ENCODE peak calls at places on chromosomes 11 and 22, in four cellular contexts. U is OCI-LY7, S is lower lobe of right lung, C is mucosa of descending colon. J is an unnamed sample.
A peak's percentile ranks its signal among the peaks of the same experiment; 100 is the strongest.

GRCh38 chr11:14974021-14974698 is 2.0 kb upstream of the CALCA start:
- DNase-seq in U (no peak), S (no peak), C (peak; percentile 22), J (no peak)

GRCh38 chr11:83002047-83002446 is 69.7 kb downstream of the RAB30 start:
- DNase-seq in U (no peak), S (no peak), C (no peak), J (no peak)

GRCh38 chr22:45584121-45584570 is 81.5 kb downstream of the FBLN1 start:
- DNase-seq in U (peak; percentile 27), S (peak; percentile 36), C (no peak), J (no peak)

GRCh38 chr11:19291064-19291463 is 50.3 kb upstream of the E2F8 start:
- DNase-seq in U (no peak), S (no peak), C (no peak), J (no peak)

GRCh38 chr11:72569966-72570892 is 104.0 kb downstream of the PDE2A start:
- DNase-seq in U (no peak), S (no peak), C (no peak), J (no peak)

GRCh38 chr22:30239421-30240405 is 6.8 kb downstream of the LIF start:
- DNase-seq in U (no peak), S (no peak), C (no peak), J (peak; percentile 28)

GRCh38 chr11:76153609-76153949 is 52.7 kb downstream of the WNT11 start:
- DNase-seq in U (no peak), S (no peak), C (peak; percentile 23), J (no peak)

GRCh38 chr22:18057568-18058209 is 20.1 kb upstream of the PEX26 start:
- DNase-seq in U (peak; percentile 75), S (no peak), C (no peak), J (no peak)

GRCh38 chr22:37806409-37807338 is 1.1 kb upstream of the GCAT start:
- DNase-seq in U (no peak), S (peak; percentile 62), C (peak; percentile 57), J (no peak)

GRCh38 chr11:111514216-111515031 is at the start of gene HOATZ:
- DNase-seq in U (no peak), S (peak; percentile 48), C (no peak), J (peak; percentile 65)

GRCh38 chr11:35912883-35913614 is 30.8 kb upstream of the LDLRAD3 start:
- DNase-seq in U (no peak), S (no peak), C (no peak), J (no peak)

GRCh38 chr11:93166867-93167266 is 30.9 kb downstream of the SLC36A4 start:
- DNase-seq in U (no peak), S (no peak), C (no peak), J (no peak)

GRCh38 chr11:65500262-65501004 is 1.6 kb downstream of the MALAT1 start:
- DNase-seq in U (peak; percentile 58), S (no peak), C (peak; percentile 51), J (peak; percentile 80)

GRCh38 chr11:76639621-76640020 is 30.9 kb downstream of the LRRC32 start:
- DNase-seq in U (no peak), S (no peak), C (no peak), J (no peak)

GRCh38 chr22:21762712-21763581 is 27.4 kb upstream of the YPEL1 start:
- DNase-seq in U (no peak), S (no peak), C (no peak), J (no peak)

GRCh38 chr11:910589-911030 is at the start of gene CHID1:
- DNase-seq in U (peak; percentile 89), S (peak; percentile 90), C (peak; percentile 95), J (peak; percentile 89)

GRCh38 chr11:17473071-17473744 is 3.4 kb downstream of the ABCC8 start:
- DNase-seq in U (no peak), S (no peak), C (no peak), J (no peak)

GRCh38 chr22:30310881-30311771 is 15.6 kb downstream of the TBC1D10A start:
- DNase-seq in U (no peak), S (peak; percentile 77), C (peak; percentile 79), J (no peak)

GRCh38 chr22:36445158-36445668 is 36.2 kb downstream of the TXN2 start:
- DNase-seq in U (no peak), S (no peak), C (peak; percentile 45), J (no peak)

GRCh38 chr22:17918840-17919239 is 105.5 kb downstream of the MICAL3 start:
- DNase-seq in U (no peak), S (no peak), C (no peak), J (no peak)

GRCh38 chr11:119861160-119861559 is 132.2 kb upstream of the NECTIN1 start:
- DNase-seq in U (no peak), S (no peak), C (no peak), J (no peak)

GRCh38 chr22:19107730-19108074 is 14.5 kb downstream of the DGCR2 start:
- DNase-seq in U (no peak), S (no peak), C (no peak), J (no peak)

GRCh38 chr22:38840129-38840528 is 3.7 kb downstream of the NPTXR start:
- DNase-seq in U (no peak), S (no peak), C (no peak), J (peak; percentile 14)

GRCh38 chr11:111986589-111986988 is 38.6 kb upstream of the DLAT start:
- DNase-seq in U (no peak), S (no peak), C (no peak), J (no peak)

GRCh38 chr11:117371453-117371852 is 43.8 kb downstream of the CEP164 start:
- DNase-seq in U (no peak), S (no peak), C (no peak), J (no peak)

GRCh38 chr11:882593-882992 is 28.0 kb downstream of the CHID1 start:
- DNase-seq in U (no peak), S (no peak), C (no peak), J (no peak)

DNA sequence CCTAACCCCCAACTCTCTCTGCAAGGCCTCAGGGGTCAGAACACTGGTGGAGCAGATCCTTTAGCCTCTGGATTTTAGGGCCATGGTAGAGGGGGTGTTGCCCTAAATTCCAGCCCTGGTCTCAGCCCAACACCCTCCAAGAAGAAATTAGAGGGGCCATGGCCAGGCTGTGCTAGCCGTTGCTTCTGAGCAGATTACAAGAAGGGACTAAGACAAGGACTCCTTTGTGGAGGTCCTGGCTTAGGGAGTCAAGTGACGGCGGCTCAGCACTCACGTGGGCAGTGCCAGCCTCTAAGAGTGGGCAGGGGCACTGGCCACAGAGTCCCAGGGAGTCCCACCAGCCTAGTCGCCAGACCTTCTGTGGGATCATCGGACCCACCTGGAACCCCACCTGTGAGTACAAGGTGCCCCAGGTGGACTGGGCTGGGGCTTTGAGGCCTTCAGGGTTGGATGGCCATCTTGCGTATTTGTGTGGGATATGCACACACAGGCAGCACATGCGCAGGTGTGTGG is at the start of gene BEST1:
- DNase-seq in U (no peak), S (no peak), C (no peak), J (peak; percentile 12)
- H3K9me3 ChIP-seq in U (no peaks in the 10 kb centered on the region), S (no peaks in the 10 kb centered on the region), C (no peaks in the 10 kb centered on the region), J (no peaks in the 10 kb centered on the region)

DNA sequence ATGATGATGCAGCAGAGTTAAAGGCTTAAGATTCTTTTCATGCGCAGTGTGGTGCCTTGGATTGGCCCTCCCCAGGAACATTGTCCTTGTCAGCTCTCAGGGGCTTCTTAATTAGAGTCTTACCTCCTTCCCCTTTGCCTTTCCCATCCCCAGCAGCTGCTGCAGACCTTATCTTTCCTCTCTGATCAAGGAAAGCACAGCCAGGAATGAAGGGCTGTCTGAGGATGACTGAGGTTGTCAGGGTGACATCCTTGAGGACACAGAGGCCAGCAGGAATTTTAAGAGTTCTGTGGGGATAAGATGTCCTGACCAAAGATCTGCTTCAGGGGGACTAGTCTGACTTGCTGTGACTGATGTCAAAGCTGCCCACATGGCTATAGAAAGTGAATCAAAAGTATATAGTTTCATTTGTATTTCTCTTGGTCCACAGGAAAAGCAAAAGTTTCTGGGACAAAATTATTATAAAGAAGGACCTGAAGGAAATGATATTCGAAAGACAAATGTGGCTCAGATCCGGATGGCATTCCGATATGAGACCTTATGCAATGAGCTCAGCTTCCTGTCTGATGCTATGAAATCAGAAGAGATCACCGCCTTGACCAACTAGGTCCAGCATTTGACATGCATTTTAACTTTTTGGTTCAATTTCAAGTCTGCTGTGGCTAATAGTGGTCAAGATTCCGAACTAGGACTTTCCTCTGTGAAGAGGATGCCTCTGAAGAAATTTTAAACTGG is 35.5 kb downstream of the RNF141 start:
- DNase-seq in U (no peak), S (no peak), C (no peak), J (no peak)
- TF ChIP-seq CTCF in U (no peak), S (no peak), C (no peak), J (no peak)

DNA sequence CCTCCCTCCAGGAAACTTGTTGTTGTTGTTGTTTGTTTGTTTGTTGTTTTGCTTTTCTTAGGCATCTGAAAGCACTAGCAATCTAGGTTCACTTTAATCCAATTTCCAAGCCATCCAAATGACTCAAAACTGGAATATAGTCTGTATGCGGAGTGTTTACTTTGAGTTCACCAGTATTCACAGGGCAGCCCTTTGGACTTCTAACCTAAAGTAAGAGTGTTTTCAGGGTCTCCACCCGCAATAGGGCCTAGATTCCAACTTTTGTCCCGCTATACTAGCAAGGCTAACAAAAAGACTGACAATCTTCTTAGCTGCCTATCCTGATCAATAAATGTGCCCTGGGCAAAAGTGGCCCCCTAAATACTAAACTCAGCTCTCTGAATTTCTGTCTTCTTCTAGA is 13.6 kb downstream of the PGM2L1 start:
- DNase-seq in U (no peak), S (no peak), C (no peak), J (no peak)
- H3K4me3 ChIP-seq in U (no peak overlapping the region), S (no peak overlapping the region), C (no peak overlapping the region), J (no peak overlapping the region)

GRCh38 chr11:130774703-130775102 is 141.6 kb downstream of the SNX19 start:
- DNase-seq in U (no peak), S (no peak), C (no peak), J (no peak)
- H3K9me3 ChIP-seq in U (no peaks in the 10 kb centered on the region), S (no peaks in the 10 kb centered on the region), C (no peaks in the 10 kb centered on the region), J (no peaks in the 10 kb centered on the region)

DNA sequence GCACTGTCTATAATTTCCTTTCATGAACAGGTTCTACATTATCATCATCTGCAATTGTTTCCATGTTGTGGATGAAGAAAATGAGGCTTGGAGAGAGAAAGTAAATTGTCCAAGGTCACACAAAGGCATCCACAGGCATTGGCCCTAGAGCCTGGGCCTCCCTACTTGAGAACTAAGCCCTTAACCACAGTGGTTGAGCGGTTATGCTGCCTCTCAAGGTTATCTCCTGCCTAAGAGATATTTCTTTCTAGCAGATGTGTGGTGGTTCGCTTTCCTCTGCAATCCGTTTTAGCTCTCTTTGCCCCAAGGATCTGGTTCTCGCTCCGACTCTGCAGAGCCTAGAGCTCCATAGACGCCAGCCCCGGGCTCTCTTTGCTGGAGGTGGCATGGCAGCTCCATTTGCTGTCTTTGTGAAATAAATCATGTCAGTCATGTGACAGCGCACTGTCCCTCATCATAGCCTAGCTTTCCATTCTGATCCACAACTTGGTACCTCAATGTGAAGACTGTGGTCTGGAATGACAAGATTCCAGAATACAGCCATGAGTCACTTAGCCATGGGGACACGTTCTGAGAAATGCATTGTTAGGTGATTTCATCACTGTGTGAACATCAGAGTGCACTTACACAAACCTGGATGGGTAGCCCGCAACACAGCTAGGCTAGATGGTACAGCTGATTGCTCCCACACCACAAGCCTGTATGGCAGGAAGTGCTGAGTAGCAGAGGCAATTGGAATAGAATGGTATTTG is 27.2 kb downstream of the RPS6KA4 start:
- DNase-seq in U (no peak), S (no peak), C (no peak), J (no peak)
- TF ChIP-seq CTCF in U (no peak), S (no peak), C (no peak), J (no peak)

GRCh38 chr11:47271961-47272661 is 2.2 kb downstream of the MADD start:
- DNase-seq in U (peak; percentile 43), S (no peak), C (peak; percentile 45), J (no peak)
- H3K4me3 ChIP-seq in U (peak overlapping the region; percentile 78), S (no peak overlapping the region), C (no peak overlapping the region), J (no peak overlapping the region)

GRCh38 chr11:103825469-103825868 is 211.0 kb upstream of the DDI1 start:
- DNase-seq in U (no peak), S (no peak), C (no peak), J (no peak)
- H3K9me3 ChIP-seq in U (no peaks in the 10 kb centered on the region), S (no peaks in the 10 kb centered on the region), C (no peaks in the 10 kb centered on the region), J (peaks cover 5% of the 10 kb centered on the region)

J was measured in left lung.